ENCODE peak calls at places on chromosome 21, in four cellular contexts. K is ovary, Y is fibroblast of lung, A is T-helper 1 cell. B is an unnamed sample.

GRCh38 chr21:45803613-45804340 is 160.3 kb downstream of the PCBP3 start:
- DNase-seq in K (no peak), A (no peak), Y (no peak), B (no peak)

GRCh38 chr21:34073749-34074282 is 438 bp downstream of the MRPS6 start:
- DNase-seq in K (peak; percentile 56), Y (no peak), A (peak; percentile 34), B (peak; percentile 20)

GRCh38 chr21:34018910-34019309 is 54.5 kb upstream of the MRPS6 start:
- DNase-seq in Y (no peak), K (no peak), A (no peak), B (no peak)

GRCh38 chr21:46459356-46460112 is 843 bp downstream of the DIP2A start:
- DNase-seq in A (no peak), Y (peak; percentile 44), K (peak; percentile 36), B (no peak)

GRCh38 chr21:42252267-42252666 is 33.3 kb downstream of the ABCG1 start:
- DNase-seq in K (no peak), A (no peak), Y (no peak), B (no peak)

GRCh38 chr21:33936221-33937038 is 20.8 kb upstream of the ATP5PO start:
- DNase-seq in K (no peak), Y (no peak), A (peak; percentile 38), B (peak; percentile 76)

GRCh38 chr21:32915099-32915498 is 110.6 kb upstream of the OLIG2 start:
- DNase-seq in Y (no peak), A (no peak), K (no peak), B (no peak)

GRCh38 chr21:45865106-45865835 is 116.3 kb upstream of the COL6A1 start:
- DNase-seq in Y (peak; percentile 73), K (no peak), A (no peak), B (no peak)

GRCh38 chr21:46452719-46453118 is 6.0 kb upstream of the DIP2A start:
- DNase-seq in K (no peak), A (no peak), Y (no peak), B (no peak)

GRCh38 chr21:46097826-46098286 is at the start of gene COL6A2:
- DNase-seq in K (peak; percentile 79), A (peak; percentile 27), Y (peak; percentile 64), B (peak; percentile 33)

GRCh38 chr21:34971656-34972055 is 77.4 kb downstream of the RUNX1 start:
- DNase-seq in A (no peak), Y (no peak), K (no peak), B (no peak)

GRCh38 chr21:31862078-31862477 is 10.7 kb upstream of the HUNK start:
- DNase-seq in A (no peak), Y (no peak), K (no peak), B (no peak)